ENCODE peak calls at places on chromosomes 3 and 15, in four cellular contexts. R is activated T-cell treated with anti-CD3 and anti-CD28 coated beads, Interleukin-2, amount 50 U/mL, for 1 hour; F is stimulated activated CD4-positive, alpha-beta T cell treated with anti-CD3 and anti-CD28 coated beads, TNF-alpha, amount 100 ng/mL, for 48 hours; M is HFFc6. V is an unnamed sample.

GRCh38 chr15:49987198-49987785 is 131.7 kb downstream of the ATP8B4 start:
- DNase-seq in R (no peak), F (no peak), M (no peak), V (no peak)

GRCh38 chr3:16820485-16820884 is 64.3 kb upstream of the PLCL2 start:
- DNase-seq in R (no peak), F (no peak), M (no peak), V (no peak)

GRCh38 chr3:134579266-134579665 is 71.6 kb downstream of the KY start:
- DNase-seq in R (no peak), F (no peak), M (no peak), V (no peak)

GRCh38 chr3:156388469-156389150 is 166.3 kb downstream of the SSR3 start:
- DNase-seq in R (no peak), F (no peak), M (peak), V (no peak)

GRCh38 chr3:48267782-48268181 is 26.9 kb downstream of the ZNF589 start:
- DNase-seq in R (no peak), F (no peak), M (no peak), V (no peak)

GRCh38 chr15:65790692-65791334 is 1.3 kb downstream of the DENND4A start:
- DNase-seq in R (no peak), F (no peak), M (no peak), V (no peak)

GRCh38 chr3:180619723-180620122 is 17.8 kb downstream of the TTC14 start:
- DNase-seq in R (no peak), F (no peak), M (no peak), V (no peak)

GRCh38 chr3:152961323-152961722 is 126.4 kb downstream of the P2RY1 start:
- DNase-seq in R (no peak), F (no peak), M (no peak), V (no peak)

GRCh38 chr3:51706021-51706485 is 815 bp upstream of the GRM2 start:
- DNase-seq in R (peak), F (no peak), M (no peak), V (no peak)

GRCh38 chr3:134799393-134799792 is 4.3 kb downstream of the EPHB1 start:
- DNase-seq in R (no peak), F (no peak), M (peak), V (no peak)

GRCh38 chr3:155019576-155019975 is 60.5 kb upstream of the MME start:
- DNase-seq in R (no peak), F (no peak), M (peak), V (no peak)

GRCh38 chr15:89399390-89400120 is 64.9 kb upstream of the POLG start:
- DNase-seq in R (peak), F (no peak), M (no peak), V (no peak)

GRCh38 chr3:107205354-107205753 is 171.9 kb upstream of the CCDC54 start:
- DNase-seq in R (no peak), F (no peak), M (no peak), V (no peak)

V was measured in vagina.